ENCODE peak calls at places on chromosome 5, in nine cellular contexts. One of them, this sample, is unnamed.

GRCh38 chr5:151092750-151093149 is 11.9 kb upstream of the TNIP1 start:
- DNase-seq in psoas muscle: peak
- DNase-seq in A673: no peak
- DNase-seq in mucosa of descending colon: no peak
- DNase-seq in adrenal gland: no peak
- DNase-seq in colonic mucosa: no peak
- DNase-seq in endothelial cell: no peak
- DNase-seq in kidney epithelial cell: no peak
- DNase-seq in AG09319: no peak
- DNase-seq in this sample: no peak

GRCh38 chr5:107285772-107286171 is 385.0 kb downstream of the EFNA5 start:
- DNase-seq in adrenal gland: no peak
- DNase-seq in colonic mucosa: no peak
- DNase-seq in mucosa of descending colon: no peak
- DNase-seq in endothelial cell: no peak
- DNase-seq in kidney epithelial cell: no peak
- DNase-seq in AG09319: no peak
- DNase-seq in psoas muscle: no peak
- DNase-seq in A673: no peak
- DNase-seq in this sample: no peak

GRCh38 chr5:172450453-172450852 is 3.9 kb downstream of the SH3PXD2B start:
- DNase-seq in colonic mucosa: no peak
- DNase-seq in A673: no peak
- DNase-seq in kidney epithelial cell: no peak
- DNase-seq in endothelial cell: no peak
- DNase-seq in psoas muscle: no peak
- DNase-seq in adrenal gland: no peak
- DNase-seq in AG09319: no peak
- DNase-seq in mucosa of descending colon: no peak
- DNase-seq in this sample: no peak

GRCh38 chr5:157473383-157474370 is 13.7 kb downstream of the NIPAL4 start:
- DNase-seq in mucosa of descending colon: no peak
- DNase-seq in A673: no peak
- DNase-seq in AG09319: no peak
- DNase-seq in colonic mucosa: no peak
- DNase-seq in psoas muscle: no peak
- DNase-seq in adrenal gland: no peak
- DNase-seq in kidney epithelial cell: no peak
- DNase-seq in endothelial cell: no peak
- DNase-seq in this sample: no peak

GRCh38 chr5:122323132-122323548 is 11.1 kb downstream of the SNCAIP start:
- DNase-seq in A673: no peak
- DNase-seq in mucosa of descending colon: no peak
- DNase-seq in AG09319: no peak
- DNase-seq in psoas muscle: no peak
- DNase-seq in colonic mucosa: no peak
- DNase-seq in adrenal gland: no peak
- DNase-seq in endothelial cell: no peak
- DNase-seq in kidney epithelial cell: no peak
- DNase-seq in this sample: no peak

GRCh38 chr5:172971482-172971881 is 12.1 kb upstream of the ATP6V0E1 start:
- DNase-seq in AG09319: no peak
- DNase-seq in endothelial cell: no peak
- DNase-seq in colonic mucosa: no peak
- DNase-seq in adrenal gland: no peak
- DNase-seq in psoas muscle: no peak
- DNase-seq in mucosa of descending colon: no peak
- DNase-seq in kidney epithelial cell: no peak
- DNase-seq in A673: no peak
- DNase-seq in this sample: no peak

GRCh38 chr5:324736-325612 is 3.5 kb downstream of the AHRR start:
- DNase-seq in A673: no peak
- DNase-seq in endothelial cell: no peak
- DNase-seq in mucosa of descending colon: no peak
- DNase-seq in adrenal gland: no peak
- DNase-seq in kidney epithelial cell: no peak
- DNase-seq in colonic mucosa: no peak
- DNase-seq in psoas muscle: peak
- DNase-seq in AG09319: no peak
- DNase-seq in this sample: no peak

GRCh38 chr5:103112910-103113309 is 7.0 kb downstream of the GIN1 start:
- DNase-seq in mucosa of descending colon: no peak
- DNase-seq in endothelial cell: no peak
- DNase-seq in adrenal gland: no peak
- DNase-seq in AG09319: no peak
- DNase-seq in psoas muscle: no peak
- DNase-seq in colonic mucosa: no peak
- DNase-seq in kidney epithelial cell: no peak
- DNase-seq in A673: no peak
- DNase-seq in this sample: no peak

GRCh38 chr5:14675865-14676300 is 11.4 kb downstream of the OTULIN start:
- DNase-seq in adrenal gland: no peak
- DNase-seq in colonic mucosa: no peak
- DNase-seq in kidney epithelial cell: no peak
- DNase-seq in mucosa of descending colon: no peak
- DNase-seq in endothelial cell: no peak
- DNase-seq in psoas muscle: no peak
- DNase-seq in A673: no peak
- DNase-seq in AG09319: no peak
- DNase-seq in this sample: no peak

GRCh38 chr5:115265220-115265619 is 2.5 kb upstream of the PGGT1B start:
- DNase-seq in A673: no peak
- DNase-seq in adrenal gland: no peak
- DNase-seq in kidney epithelial cell: no peak
- DNase-seq in colonic mucosa: no peak
- DNase-seq in psoas muscle: no peak
- DNase-seq in AG09319: no peak
- DNase-seq in mucosa of descending colon: no peak
- DNase-seq in endothelial cell: no peak
- DNase-seq in this sample: no peak

GRCh38 chr5:160266044-160266718 is 36.9 kb downstream of the FABP6 start:
- DNase-seq in kidney epithelial cell: no peak
- DNase-seq in A673: no peak
- DNase-seq in mucosa of descending colon: no peak
- DNase-seq in adrenal gland: no peak
- DNase-seq in psoas muscle: no peak
- DNase-seq in endothelial cell: no peak
- DNase-seq in colonic mucosa: no peak
- DNase-seq in AG09319: no peak
- DNase-seq in this sample: no peak

GRCh38 chr5:88678780-88679491 is 204.0 kb downstream of the MEF2C start:
- DNase-seq in endothelial cell: no peak
- DNase-seq in AG09319: no peak
- DNase-seq in kidney epithelial cell: no peak
- DNase-seq in mucosa of descending colon: no peak
- DNase-seq in colonic mucosa: no peak
- DNase-seq in psoas muscle: no peak
- DNase-seq in adrenal gland: no peak
- DNase-seq in A673: no peak
- DNase-seq in this sample: no peak

GRCh38 chr5:67528953-67529352 is 332.4 kb upstream of the CD180 start:
- DNase-seq in psoas muscle: no peak
- DNase-seq in mucosa of descending colon: no peak
- DNase-seq in A673: peak
- DNase-seq in adrenal gland: no peak
- DNase-seq in kidney epithelial cell: peak
- DNase-seq in colonic mucosa: no peak
- DNase-seq in AG09319: no peak
- DNase-seq in endothelial cell: no peak
- DNase-seq in this sample: no peak

GRCh38 chr5:139058121-139058520 is 140.0 kb downstream of the SIL1 start:
- DNase-seq in AG09319: no peak
- DNase-seq in psoas muscle: no peak
- DNase-seq in endothelial cell: no peak
- DNase-seq in colonic mucosa: no peak
- DNase-seq in mucosa of descending colon: no peak
- DNase-seq in kidney epithelial cell: no peak
- DNase-seq in adrenal gland: no peak
- DNase-seq in A673: no peak
- DNase-seq in this sample: no peak

GRCh38 chr5:59744531-59744992 is 149.0 kb downstream of the PDE4D start:
- DNase-seq in mucosa of descending colon: no peak
- DNase-seq in kidney epithelial cell: no peak
- DNase-seq in adrenal gland: no peak
- DNase-seq in AG09319: no peak
- DNase-seq in colonic mucosa: no peak
- DNase-seq in endothelial cell: no peak
- DNase-seq in psoas muscle: no peak
- DNase-seq in A673: no peak
- DNase-seq in this sample: no peak

GRCh38 chr5:59749782-59750520 is 143.6 kb downstream of the PDE4D start:
- DNase-seq in psoas muscle: no peak
- DNase-seq in A673: no peak
- DNase-seq in kidney epithelial cell: no peak
- DNase-seq in mucosa of descending colon: no peak
- DNase-seq in adrenal gland: no peak
- DNase-seq in AG09319: no peak
- DNase-seq in colonic mucosa: no peak
- DNase-seq in endothelial cell: no peak
- DNase-seq in this sample: no peak

GRCh38 chr5:59741599-59741998 is 151.9 kb downstream of the PDE4D start:
- DNase-seq in colonic mucosa: no peak
- DNase-seq in mucosa of descending colon: no peak
- DNase-seq in A673: no peak
- DNase-seq in adrenal gland: no peak
- DNase-seq in psoas muscle: no peak
- DNase-seq in AG09319: no peak
- DNase-seq in endothelial cell: no peak
- DNase-seq in kidney epithelial cell: no peak
- DNase-seq in this sample: no peak

GRCh38 chr5:59745422-59745863 is 148.1 kb downstream of the PDE4D start:
- DNase-seq in psoas muscle: peak
- DNase-seq in A673: peak
- DNase-seq in adrenal gland: no peak
- DNase-seq in mucosa of descending colon: no peak
- DNase-seq in kidney epithelial cell: no peak
- DNase-seq in AG09319: peak
- DNase-seq in colonic mucosa: peak
- DNase-seq in endothelial cell: no peak
- DNase-seq in this sample: no peak

DNA sequence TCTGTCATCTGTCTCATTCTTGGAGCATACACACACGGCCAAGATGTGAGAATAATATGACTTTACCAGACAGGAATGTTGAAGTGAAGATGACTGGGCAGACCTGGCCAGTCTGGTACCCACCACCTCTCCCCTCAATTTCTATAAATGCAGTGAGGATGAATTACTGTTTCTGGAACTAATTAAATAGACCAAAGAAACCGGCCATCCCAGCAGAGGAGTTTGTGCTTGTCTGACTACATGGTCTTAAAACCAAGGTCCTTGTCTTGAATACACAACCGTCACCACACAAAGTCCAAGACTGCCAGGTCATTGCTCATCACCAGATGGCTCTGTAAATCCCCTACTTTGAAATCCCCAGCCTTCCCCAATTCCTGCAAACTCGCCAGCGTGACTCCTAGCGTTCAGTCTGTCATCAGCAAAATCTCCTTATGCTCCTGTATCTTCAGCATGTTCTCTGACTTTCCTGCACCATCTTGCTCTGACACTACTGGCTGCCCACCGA is 147.2 kb downstream of the PDE4D start:
- DNase-seq in endothelial cell: no peak
- DNase-seq in AG09319: no peak
- DNase-seq in A673: no peak
- DNase-seq in kidney epithelial cell: no peak
- DNase-seq in mucosa of descending colon: no peak
- DNase-seq in psoas muscle: peak
- DNase-seq in colonic mucosa: peak
- DNase-seq in adrenal gland: no peak
- DNase-seq in this sample: no peak
- TF ChIP-seq CTCF in endothelial cell: no peak
- TF ChIP-seq CTCF in AG09319: peak
- TF ChIP-seq CTCF in A673: no peak
- TF ChIP-seq CTCF in kidney epithelial cell: no peak
- TF ChIP-seq CTCF in mucosa of descending colon: no peak
- TF ChIP-seq CTCF in psoas muscle: no peak
- TF ChIP-seq CTCF in colonic mucosa: no peak
- TF ChIP-seq CTCF in adrenal gland: no peak
- TF ChIP-seq CTCF in this sample: no peak

DNA sequence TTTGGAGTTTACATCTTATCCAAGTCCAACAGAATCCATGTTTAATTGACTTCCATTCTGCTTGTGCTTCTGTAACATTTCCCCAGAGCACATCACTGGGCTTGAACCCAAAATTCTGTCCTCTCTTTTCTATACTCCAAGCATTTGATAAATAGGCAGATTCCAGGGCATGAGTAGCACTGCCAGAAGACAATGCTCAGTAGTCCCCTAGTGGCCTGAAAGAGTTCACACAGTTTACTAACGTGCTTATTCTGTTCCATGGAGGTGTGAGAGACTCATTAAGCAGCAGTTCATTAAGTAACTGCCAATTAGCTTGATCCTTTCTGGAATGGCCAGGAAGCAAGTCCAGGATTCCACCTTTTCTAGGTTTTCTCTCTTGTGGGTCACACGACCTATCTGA is 9.4 kb upstream of the GABRA6 start:
- DNase-seq in endothelial cell: no peak
- DNase-seq in AG09319: no peak
- DNase-seq in colonic mucosa: no peak
- DNase-seq in psoas muscle: no peak
- DNase-seq in adrenal gland: peak
- DNase-seq in mucosa of descending colon: no peak
- DNase-seq in kidney epithelial cell: no peak
- DNase-seq in A673: peak
- DNase-seq in this sample: no peak
- TF ChIP-seq CTCF in endothelial cell: peak
- TF ChIP-seq CTCF in AG09319: no peak
- TF ChIP-seq CTCF in colonic mucosa: peak
- TF ChIP-seq CTCF in psoas muscle: no peak
- TF ChIP-seq CTCF in adrenal gland: peak
- TF ChIP-seq CTCF in mucosa of descending colon: no peak
- TF ChIP-seq CTCF in kidney epithelial cell: peak
- TF ChIP-seq CTCF in A673: peak
- TF ChIP-seq CTCF in this sample: peak

GRCh38 chr5:96427823-96428222 is 5.2 kb downstream of the PCSK1 start:
- DNase-seq in psoas muscle: no peak
- DNase-seq in mucosa of descending colon: no peak
- DNase-seq in A673: peak
- DNase-seq in colonic mucosa: no peak
- DNase-seq in kidney epithelial cell: no peak
- DNase-seq in adrenal gland: no peak
- DNase-seq in endothelial cell: peak
- DNase-seq in AG09319: no peak
- DNase-seq in this sample: no peak
- TF ChIP-seq CTCF in psoas muscle: no peak
- TF ChIP-seq CTCF in mucosa of descending colon: no peak
- TF ChIP-seq CTCF in A673: no peak
- TF ChIP-seq CTCF in colonic mucosa: no peak
- TF ChIP-seq CTCF in kidney epithelial cell: no peak
- TF ChIP-seq CTCF in adrenal gland: no peak
- TF ChIP-seq CTCF in endothelial cell: no peak
- TF ChIP-seq CTCF in AG09319: no peak
- TF ChIP-seq CTCF in this sample: no peak

DNA sequence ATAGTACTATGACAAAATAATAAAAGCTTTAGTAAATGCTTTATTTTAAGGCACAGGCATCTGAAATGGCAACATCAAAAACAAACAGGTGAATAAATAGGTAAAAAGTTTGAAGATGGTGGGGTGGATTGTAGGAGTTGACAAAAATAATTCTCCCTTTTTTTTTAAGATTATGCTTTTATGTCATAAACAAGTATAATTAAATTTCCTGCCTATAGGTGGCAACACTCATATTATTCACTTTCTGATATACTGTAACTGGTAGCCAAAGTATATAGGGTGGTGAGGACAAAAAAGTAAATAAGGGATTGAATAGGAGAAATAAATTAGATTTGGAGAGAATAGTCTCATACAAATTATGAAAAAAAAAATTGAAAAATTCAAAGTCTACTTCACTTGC is 120.0 kb upstream of the ACOT12 start:
- DNase-seq in psoas muscle: no peak
- DNase-seq in AG09319: no peak
- DNase-seq in mucosa of descending colon: no peak
- DNase-seq in A673: peak
- DNase-seq in adrenal gland: no peak
- DNase-seq in kidney epithelial cell: no peak
- DNase-seq in colonic mucosa: no peak
- DNase-seq in endothelial cell: no peak
- DNase-seq in this sample: no peak
- TF ChIP-seq CTCF in psoas muscle: peak
- TF ChIP-seq CTCF in AG09319: peak
- TF ChIP-seq CTCF in mucosa of descending colon: no peak
- TF ChIP-seq CTCF in A673: peak
- TF ChIP-seq CTCF in adrenal gland: no peak
- TF ChIP-seq CTCF in kidney epithelial cell: no peak
- TF ChIP-seq CTCF in colonic mucosa: no peak
- TF ChIP-seq CTCF in endothelial cell: peak
- TF ChIP-seq CTCF in this sample: no peak